ENCODE peak calls at places on chromosomes 5 and 9, in six cellular contexts. One of them, this sample, is unnamed.

GRCh38 chr5:40485021-40485998 is 194.4 kb upstream of the PTGER4 start:
- DNase-seq in IMR-90: no peak
- DNase-seq in PC-3: no peak
- DNase-seq in H9: no peak
- DNase-seq in GM23248: no peak
- DNase-seq in HCT116: no peak
- DNase-seq in this sample: no peak

GRCh38 chr5:161358446-161358845 is 188.1 kb downstream of the GABRB2 start:
- DNase-seq in IMR-90: no peak
- DNase-seq in PC-3: no peak
- DNase-seq in H9: no peak
- DNase-seq in GM23248: no peak
- DNase-seq in HCT116: no peak
- DNase-seq in this sample: no peak

GRCh38 chr9:137674307-137675305 is 55.8 kb downstream of the EHMT1 start:
- DNase-seq in IMR-90: no peak
- DNase-seq in PC-3: no peak
- DNase-seq in H9: no peak
- DNase-seq in GM23248: no peak
- DNase-seq in HCT116: no peak
- DNase-seq in this sample: no peak

GRCh38 chr5:80591352-80591751 is 21.3 kb upstream of the ANKRD34B start:
- DNase-seq in IMR-90: no peak
- DNase-seq in PC-3: no peak
- DNase-seq in H9: no peak
- DNase-seq in GM23248: peak; percentile 24
- DNase-seq in HCT116: no peak
- DNase-seq in this sample: no peak

GRCh38 chr5:73448451-73449136 is at the start of gene FOXD1:
- DNase-seq in IMR-90: peak; percentile 97
- DNase-seq in PC-3: peak; percentile 83
- DNase-seq in H9: peak; percentile 93
- DNase-seq in GM23248: peak; percentile 99
- DNase-seq in HCT116: peak; percentile 92
- DNase-seq in this sample: no peak

GRCh38 chr5:113269023-113269997 is 165.5 kb downstream of the TSSK1B start:
- DNase-seq in IMR-90: no peak
- DNase-seq in PC-3: no peak
- DNase-seq in H9: no peak
- DNase-seq in GM23248: no peak
- DNase-seq in HCT116: no peak
- DNase-seq in this sample: no peak

GRCh38 chr5:74934949-74935751 is 69.0 kb upstream of the FAM169A start:
- DNase-seq in IMR-90: peak; percentile 50
- DNase-seq in PC-3: peak; percentile 55
- DNase-seq in H9: no peak
- DNase-seq in GM23248: peak; percentile 66
- DNase-seq in HCT116: peak; percentile 38
- DNase-seq in this sample: no peak

GRCh38 chr9:99114846-99115500 is 10.1 kb downstream of the TGFBR1 start:
- DNase-seq in IMR-90: no peak
- DNase-seq in PC-3: no peak
- DNase-seq in H9: no peak
- DNase-seq in GM23248: no peak
- DNase-seq in HCT116: no peak
- DNase-seq in this sample: no peak

GRCh38 chr5:135367554-135367953 is 31.5 kb downstream of the MACROH2A1 start:
- DNase-seq in IMR-90: no peak
- DNase-seq in PC-3: no peak
- DNase-seq in H9: no peak
- DNase-seq in GM23248: no peak
- DNase-seq in HCT116: no peak
- DNase-seq in this sample: no peak

GRCh38 chr9:81377921-81378320 is 311.4 kb downstream of the TLE1 start:
- DNase-seq in IMR-90: peak; percentile 7
- DNase-seq in PC-3: no peak
- DNase-seq in H9: no peak
- DNase-seq in GM23248: no peak
- DNase-seq in HCT116: no peak
- DNase-seq in this sample: no peak

GRCh38 chr5:886716-887325 is 5.8 kb downstream of the BRD9 start:
- DNase-seq in IMR-90: no peak
- DNase-seq in PC-3: no peak
- DNase-seq in H9: no peak
- DNase-seq in GM23248: no peak
- DNase-seq in HCT116: no peak
- DNase-seq in this sample: no peak

GRCh38 chr5:150641006-150641570 is 628 bp downstream of the SYNPO start:
- DNase-seq in IMR-90: peak; percentile 77
- DNase-seq in PC-3: peak; percentile 77
- DNase-seq in H9: no peak
- DNase-seq in GM23248: peak; percentile 86
- DNase-seq in HCT116: no peak
- DNase-seq in this sample: peak; percentile 43

GRCh38 chr5:75214928-75215327 is 21.8 kb downstream of the ANKRD31 start:
- DNase-seq in IMR-90: no peak
- DNase-seq in PC-3: no peak
- DNase-seq in H9: no peak
- DNase-seq in GM23248: no peak
- DNase-seq in HCT116: no peak
- DNase-seq in this sample: no peak

GRCh38 chr9:92564982-92565381 is 29.2 kb upstream of the ECM2 start:
- DNase-seq in IMR-90: peak; percentile 47
- DNase-seq in PC-3: no peak
- DNase-seq in H9: no peak
- DNase-seq in GM23248: peak; percentile 75
- DNase-seq in HCT116: no peak
- DNase-seq in this sample: no peak

GRCh38 chr5:55173696-55174101 is 722 bp upstream of the CDC20B start:
- DNase-seq in IMR-90: no peak
- DNase-seq in PC-3: no peak
- DNase-seq in H9: peak; percentile 27
- DNase-seq in GM23248: no peak
- DNase-seq in HCT116: no peak
- DNase-seq in this sample: no peak

GRCh38 chr5:96198673-96199072 is 234.4 kb downstream of the PCSK1 start:
- DNase-seq in IMR-90: peak; percentile 70
- DNase-seq in PC-3: no peak
- DNase-seq in H9: no peak
- DNase-seq in GM23248: no peak
- DNase-seq in HCT116: no peak
- DNase-seq in this sample: no peak

GRCh38 chr5:180046656-180047055 is 24.9 kb downstream of the RNF130 start:
- DNase-seq in IMR-90: no peak
- DNase-seq in PC-3: no peak
- DNase-seq in H9: no peak
- DNase-seq in GM23248: no peak
- DNase-seq in HCT116: no peak
- DNase-seq in this sample: no peak

GRCh38 chr5:64612349-64612961 is 77.8 kb upstream of the SHISAL2B start:
- DNase-seq in IMR-90: peak; percentile 64
- DNase-seq in PC-3: peak; percentile 82
- DNase-seq in H9: peak; percentile 36
- DNase-seq in GM23248: peak; percentile 71
- DNase-seq in HCT116: peak; percentile 48
- DNase-seq in this sample: no peak

GRCh38 chr9:85743290-85744128 is 1.8 kb upstream of the AGTPBP1 start:
- DNase-seq in IMR-90: peak; percentile 86
- DNase-seq in PC-3: peak; percentile 77
- DNase-seq in H9: peak; percentile 38
- DNase-seq in GM23248: peak; percentile 53
- DNase-seq in HCT116: peak; percentile 75
- DNase-seq in this sample: peak; percentile 96

GRCh38 chr5:78699565-78700143 is 51.1 kb upstream of the LHFPL2 start:
- DNase-seq in IMR-90: peak; percentile 97
- DNase-seq in PC-3: peak; percentile 97
- DNase-seq in H9: no peak
- DNase-seq in GM23248: peak; percentile 98
- DNase-seq in HCT116: peak; percentile 99
- DNase-seq in this sample: peak; percentile 85

GRCh38 chr9:129406278-129407225 is 214.3 kb downstream of the C9orf50 start:
- DNase-seq in IMR-90: no peak
- DNase-seq in PC-3: peak; percentile 73
- DNase-seq in H9: no peak
- DNase-seq in GM23248: no peak
- DNase-seq in HCT116: peak; percentile 73
- DNase-seq in this sample: peak; percentile 87

GRCh38 chr9:91817493-91818225 is 132.4 kb downstream of the ROR2 start:
- DNase-seq in IMR-90: peak; percentile 95
- DNase-seq in PC-3: no peak
- DNase-seq in H9: peak; percentile 43
- DNase-seq in GM23248: peak; percentile 89
- DNase-seq in HCT116: no peak
- DNase-seq in this sample: no peak

GRCh38 chr5:174708466-174709207 is 15.7 kb upstream of the MSX2 start:
- DNase-seq in IMR-90: no peak
- DNase-seq in PC-3: no peak
- DNase-seq in H9: no peak
- DNase-seq in GM23248: no peak
- DNase-seq in HCT116: no peak
- DNase-seq in this sample: no peak

GRCh38 chr5:142981886-142982820 is 212.0 kb downstream of the ARHGAP26 start:
- DNase-seq in IMR-90: peak; percentile 92
- DNase-seq in PC-3: peak; percentile 81
- DNase-seq in H9: no peak
- DNase-seq in GM23248: peak; percentile 84
- DNase-seq in HCT116: no peak
- DNase-seq in this sample: peak; percentile 69

GRCh38 chr5:10579537-10580521 is 16.0 kb downstream of the ANKRD33B start:
- DNase-seq in IMR-90: no peak
- DNase-seq in PC-3: no peak
- DNase-seq in H9: no peak
- DNase-seq in GM23248: no peak
- DNase-seq in HCT116: no peak
- DNase-seq in this sample: no peak

GRCh38 chr5:19342942-19343341 is 645.1 kb downstream of the CDH18 start:
- DNase-seq in IMR-90: no peak
- DNase-seq in PC-3: no peak
- DNase-seq in H9: no peak
- DNase-seq in GM23248: no peak
- DNase-seq in HCT116: no peak
- DNase-seq in this sample: no peak

DNA sequence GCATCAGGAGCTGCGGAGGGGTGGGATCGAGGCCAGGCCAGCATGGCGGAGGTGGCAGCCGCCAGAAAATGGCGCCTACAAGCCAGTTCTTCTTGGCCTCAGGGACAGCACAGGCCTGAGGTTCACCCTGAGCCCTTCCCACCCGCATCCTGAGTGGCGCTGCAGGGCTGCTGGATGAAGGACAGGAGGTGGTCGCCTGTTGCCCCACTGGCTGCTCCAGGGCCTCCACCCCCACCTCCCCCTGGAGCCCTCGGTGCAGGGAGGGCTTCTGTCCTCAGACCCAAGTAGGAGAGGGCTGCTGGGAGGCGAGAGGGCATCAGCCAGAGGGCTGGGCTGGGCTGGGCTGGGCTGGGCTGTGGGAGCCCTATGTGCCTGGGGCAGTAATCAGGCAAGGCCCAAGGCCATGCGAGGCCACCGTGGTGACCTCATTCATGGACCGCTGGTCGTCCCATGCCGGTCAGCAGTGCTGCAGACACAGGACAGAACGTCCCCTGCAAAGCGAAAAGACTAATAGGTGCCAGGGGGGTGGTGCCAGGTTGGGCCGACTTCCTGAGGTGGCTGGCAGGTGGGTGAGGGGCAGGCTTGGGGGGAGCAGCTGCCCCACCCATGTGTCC is 13.8 kb downstream of the GPSM1 start:
- DNase-seq in IMR-90: no peak
- DNase-seq in PC-3: no peak
- DNase-seq in H9: no peak
- DNase-seq in GM23248: no peak
- DNase-seq in HCT116: no peak
- DNase-seq in this sample: no peak
- H4K20me1 ChIP-seq in IMR-90: peaks cover 78% of the 10 kb centered on the region
- H4K20me1 ChIP-seq in PC-3: no peaks in the 10 kb centered on the region
- H4K20me1 ChIP-seq in H9: no peaks in the 10 kb centered on the region
- H4K20me1 ChIP-seq in GM23248: no peaks in the 10 kb centered on the region
- H4K20me1 ChIP-seq in HCT116: no peaks in the 10 kb centered on the region
- H4K20me1 ChIP-seq in this sample: no peaks in the 10 kb centered on the region

GRCh38 chr5:134127988-134128647 is 13.6 kb downstream of the TCF7 start:
- DNase-seq in IMR-90: no peak
- DNase-seq in PC-3: no peak
- DNase-seq in H9: no peak
- DNase-seq in GM23248: no peak
- DNase-seq in HCT116: no peak
- DNase-seq in this sample: no peak
- H3K4me1 ChIP-seq in IMR-90: peaks cover 14% of the 10 kb centered on the region
- H3K4me1 ChIP-seq in PC-3: peaks cover 29% of the 10 kb centered on the region
- H3K4me1 ChIP-seq in H9: no peaks in the 10 kb centered on the region
- H3K4me1 ChIP-seq in GM23248: peaks cover 28% of the 10 kb centered on the region
- H3K4me1 ChIP-seq in HCT116: peaks cover 22% of the 10 kb centered on the region
- H3K4me1 ChIP-seq in this sample: peaks cover 23% of the 10 kb centered on the region

GRCh38 chr5:166074839-166075481 is 2216.5 kb upstream of the WWC1 start:
- DNase-seq in IMR-90: no peak
- DNase-seq in PC-3: no peak
- DNase-seq in H9: peak; percentile 59
- DNase-seq in GM23248: no peak
- DNase-seq in HCT116: no peak
- DNase-seq in this sample: no peak
- H4K20me1 ChIP-seq in IMR-90: no peaks in the 10 kb centered on the region
- H4K20me1 ChIP-seq in PC-3: no peaks in the 10 kb centered on the region
- H4K20me1 ChIP-seq in H9: no peaks in the 10 kb centered on the region
- H4K20me1 ChIP-seq in GM23248: no peaks in the 10 kb centered on the region
- H4K20me1 ChIP-seq in HCT116: no peaks in the 10 kb centered on the region
- H4K20me1 ChIP-seq in this sample: no peaks in the 10 kb centered on the region

GRCh38 chr9:14301006-14301405 is 12.9 kb downstream of the NFIB start:
- DNase-seq in IMR-90: no peak
- DNase-seq in PC-3: no peak
- DNase-seq in H9: no peak
- DNase-seq in GM23248: no peak
- DNase-seq in HCT116: no peak
- DNase-seq in this sample: no peak

GRCh38 chr9:14302405-14302804 is 11.5 kb downstream of the NFIB start:
- DNase-seq in IMR-90: no peak
- DNase-seq in PC-3: no peak
- DNase-seq in H9: no peak
- DNase-seq in GM23248: peak; percentile 32
- DNase-seq in HCT116: no peak
- DNase-seq in this sample: no peak

GRCh38 chr9:14301582-14301981 is 12.4 kb downstream of the NFIB start:
- DNase-seq in IMR-90: no peak
- DNase-seq in PC-3: no peak
- DNase-seq in H9: no peak
- DNase-seq in GM23248: no peak
- DNase-seq in HCT116: no peak
- DNase-seq in this sample: no peak

GRCh38 chr9:14298607-14299022 is 15.3 kb downstream of the NFIB start:
- DNase-seq in IMR-90: no peak
- DNase-seq in PC-3: no peak
- DNase-seq in H9: no peak
- DNase-seq in GM23248: no peak
- DNase-seq in HCT116: no peak
- DNase-seq in this sample: no peak

DNA sequence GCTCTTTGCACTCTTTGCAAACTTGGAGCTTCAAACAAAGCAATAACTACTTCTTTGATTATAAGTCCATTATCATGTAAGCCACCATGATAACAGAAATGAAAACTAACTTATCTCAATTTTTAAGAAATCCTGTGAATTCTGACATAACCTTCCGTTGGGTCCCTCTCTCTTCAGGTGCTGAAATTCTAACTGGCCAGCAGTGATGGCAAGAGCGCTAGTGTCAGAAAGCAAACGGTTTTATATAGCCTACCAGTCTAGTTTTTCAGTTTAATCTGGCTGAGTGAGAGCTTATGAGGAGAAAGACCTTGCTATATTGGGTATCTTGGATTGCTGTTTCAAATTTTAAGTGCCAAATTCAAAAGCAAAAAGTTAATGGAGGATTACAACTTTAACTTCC is 13.4 kb downstream of the NFIB start:
- DNase-seq in IMR-90: no peak
- DNase-seq in PC-3: no peak
- DNase-seq in H9: no peak
- DNase-seq in GM23248: no peak
- DNase-seq in HCT116: no peak
- DNase-seq in this sample: no peak
- H3K4me1 ChIP-seq in IMR-90: no peaks in the 10 kb centered on the region
- H3K4me1 ChIP-seq in PC-3: peaks cover 11% of the 10 kb centered on the region
- H3K4me1 ChIP-seq in H9: peaks cover 5% of the 10 kb centered on the region
- H3K4me1 ChIP-seq in GM23248: no peaks in the 10 kb centered on the region
- H3K4me1 ChIP-seq in HCT116: no peaks in the 10 kb centered on the region
- H3K4me1 ChIP-seq in this sample: no peaks in the 10 kb centered on the region